ENCODE peak calls at places on chromosomes 2 and 18, in six cellular contexts. D, T, W, K, R and E are unnamed samples.

GRCh38 chr18:79692886-79693285 is 13.3 kb downstream of the CTDP1 start:
- DNase-seq in K (no peak), R (no peak), D (no peak), T (no peak), W (no peak), E (no peak)

GRCh38 chr2:101152195-101153076 is 1.3 kb upstream of the TBC1D8 start:
- DNase-seq in D (peak), R (peak), T (peak), W (peak), K (peak), E (peak)

GRCh38 chr2:159996792-159997546 is 65.4 kb downstream of the PLA2R1 start:
- DNase-seq in D (no peak), T (no peak), K (no peak), R (no peak), W (no peak), E (no peak)

GRCh38 chr2:60839126-60839813 is 42.1 kb upstream of the REL start:
- DNase-seq in K (no peak), T (no peak), R (no peak), W (no peak), D (peak), E (no peak)

GRCh38 chr18:68721681-68722583 is 7.0 kb upstream of the TMX3 start:
- DNase-seq in T (peak), K (no peak), W (no peak), R (no peak), D (peak), E (no peak)

GRCh38 chr2:10646153-10646552 is 43.6 kb downstream of the NOL10 start:
- DNase-seq in R (no peak), K (no peak), W (no peak), T (no peak), D (no peak), E (no peak)

GRCh38 chr2:37600735-37601134 is 70.7 kb downstream of the CDC42EP3 start:
- DNase-seq in R (no peak), T (no peak), W (no peak), D (no peak), K (no peak), E (no peak)

GRCh38 chr2:101297383-101297782 is 11.1 kb downstream of the RNF149 start:
- DNase-seq in T (no peak), W (no peak), K (no peak), D (no peak), R (no peak), E (no peak)

GRCh38 chr2:9278439-9278838 is 71.8 kb downstream of the ASAP2 start:
- DNase-seq in W (no peak), D (no peak), K (no peak), T (no peak), R (no peak), E (no peak)

GRCh38 chr2:6914829-6915228 is 2.4 kb upstream of the RNF144A start:
- DNase-seq in K (no peak), W (no peak), D (no peak), T (no peak), R (no peak), E (no peak)

GRCh38 chr2:1892529-1893250 is 148.4 kb upstream of the PXDN start:
- DNase-seq in W (no peak), T (no peak), R (no peak), K (no peak), D (no peak), E (no peak)

GRCh38 chr2:174802459-174802858 is 38.2 kb upstream of the CHRNA1 start:
- DNase-seq in W (no peak), D (no peak), R (no peak), T (no peak), K (no peak), E (no peak)

DNA sequence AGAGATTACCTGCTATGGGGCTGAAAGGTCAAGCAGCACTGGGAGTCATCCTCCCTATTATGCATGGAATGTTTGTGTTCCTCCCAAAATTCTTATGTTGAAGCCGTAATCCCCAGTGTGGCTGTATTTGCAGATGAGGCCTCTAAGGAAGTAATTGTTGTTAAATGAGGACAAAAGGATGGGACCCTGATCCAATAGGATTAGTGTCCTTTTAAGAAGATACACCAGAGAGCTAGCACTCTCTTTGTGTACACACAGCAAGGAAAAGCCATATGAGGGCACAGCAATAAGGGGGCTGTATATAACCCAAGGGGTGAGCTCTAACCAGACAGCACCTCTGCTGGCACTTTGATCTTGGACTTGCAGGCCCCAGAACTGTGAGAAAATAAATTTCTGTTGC is 18.3 kb downstream of the STAM2 start:
- DNase-seq in K (no peak), W (no peak), D (no peak), R (no peak), T (no peak), E (no peak)
- TF ChIP-seq POLR2A in K (no peak), W (no peak), D (no peak), R (no peak), T (no peak), E (no peak)

GRCh38 chr2:28637648-28638047 is 114.0 kb upstream of the PPP1CB start:
- DNase-seq in K (no peak), D (no peak), T (no peak), W (no peak), R (no peak), E (no peak)

GRCh38 chr2:28633739-28634138 is 117.9 kb upstream of the PPP1CB start:
- DNase-seq in R (no peak), K (no peak), D (no peak), W (no peak), T (no peak), E (no peak)

GRCh38 chr2:28633204-28633603 is 118.4 kb upstream of the PPP1CB start:
- DNase-seq in K (no peak), R (no peak), W (no peak), D (no peak), T (no peak), E (no peak)

GRCh38 chr2:28636491-28636890 is 115.1 kb upstream of the PPP1CB start:
- DNase-seq in D (no peak), T (no peak), K (no peak), W (no peak), R (no peak), E (no peak)

DNA sequence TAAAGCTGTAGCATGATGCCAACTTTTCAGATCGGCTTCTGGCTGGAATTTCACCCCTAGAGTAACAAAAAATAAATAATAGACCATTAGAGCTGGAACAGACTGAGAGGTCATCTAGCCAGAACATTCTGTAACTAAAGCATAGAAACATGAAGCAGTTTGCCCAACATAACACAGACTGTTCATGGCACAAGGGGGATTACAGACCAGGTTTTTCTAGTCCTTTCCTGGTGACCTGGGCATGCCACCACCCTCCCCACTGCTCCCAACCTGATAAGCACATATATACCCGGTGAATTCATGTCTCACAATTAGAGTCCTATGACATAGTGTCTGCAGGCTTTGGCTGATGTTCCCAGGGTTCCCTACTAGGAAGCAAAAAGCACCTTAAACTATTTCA is 116.4 kb upstream of the PPP1CB start:
- DNase-seq in W (no peak), R (no peak), K (peak), D (no peak), T (no peak), E (no peak)
- TF ChIP-seq POLR2A in W (no peak), R (no peak), K (no peak), D (no peak), T (no peak), E (no peak)

GRCh38 chr18:62832282-62832681 is 116.9 kb downstream of the PHLPP1 start:
- DNase-seq in R (no peak), K (no peak), T (no peak), D (no peak), W (no peak), E (no peak)
- TF ChIP-seq POLR2A in R (no peak), K (no peak), T (no peak), D (no peak), W (no peak), E (no peak)

DNA sequence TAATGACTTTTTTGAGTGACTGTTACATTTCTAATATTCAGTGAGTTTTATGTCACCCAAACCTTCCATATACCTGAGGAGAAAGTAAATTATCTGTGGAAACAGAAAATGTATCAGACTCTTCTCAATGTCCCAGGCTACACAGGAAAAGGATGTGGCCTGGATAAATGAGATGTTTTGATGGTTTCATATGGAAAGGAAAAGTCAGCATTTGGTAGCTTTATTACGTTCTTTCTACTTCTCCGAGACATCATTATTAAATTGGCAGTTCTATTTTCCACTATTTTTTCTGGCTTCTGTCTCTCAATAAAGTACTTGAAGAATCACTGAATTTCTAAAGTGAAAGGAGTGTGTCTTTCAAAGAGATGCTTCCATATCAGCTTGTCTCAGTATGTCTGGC is 847.0 kb upstream of the CRIM1 start:
- DNase-seq in T (no peak), K (no peak), W (no peak), D (no peak), R (no peak), E (no peak)
- TF ChIP-seq POLR2A in T (no peak), K (no peak), W (no peak), D (no peak), R (no peak), E (no peak)

DNA sequence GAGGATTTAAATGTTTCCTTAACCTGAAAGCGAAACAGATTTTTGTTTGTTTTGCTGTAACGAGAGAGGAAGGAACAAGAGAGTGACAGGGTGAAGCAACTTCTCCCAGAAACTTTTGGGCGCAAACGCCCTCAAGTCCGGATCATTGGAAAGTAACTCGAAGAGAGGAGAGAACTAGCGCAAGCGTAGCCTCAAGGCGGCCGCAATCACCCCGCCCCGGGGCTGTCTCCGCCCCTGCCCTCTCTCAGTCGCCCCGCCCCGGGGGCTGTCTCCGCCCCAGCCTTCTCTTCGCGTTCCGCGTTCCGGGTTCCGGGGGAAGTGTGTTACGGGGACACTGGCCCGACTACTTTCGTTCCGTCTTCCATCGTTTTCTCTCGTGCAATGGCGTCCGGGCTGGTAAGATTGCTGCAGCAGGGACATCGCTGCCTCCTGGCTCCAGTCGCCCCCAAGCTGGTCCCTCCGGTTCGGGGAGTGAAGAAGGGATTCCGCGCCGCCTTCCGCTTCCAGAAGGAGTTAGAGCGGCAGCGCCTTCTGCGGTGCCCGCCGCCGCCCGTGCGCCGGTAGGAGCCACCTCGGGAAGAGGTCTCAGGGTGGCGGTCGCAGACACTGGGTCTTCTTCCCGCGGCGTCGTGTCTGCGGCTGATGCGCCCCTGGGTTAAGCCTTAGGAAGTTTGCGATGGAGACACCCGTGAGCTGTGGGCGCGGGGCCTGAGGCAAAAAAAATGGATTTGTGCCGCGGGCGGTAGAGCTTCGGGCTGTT is at the start of gene MRPL44:
- DNase-seq in T (peak), R (peak), W (peak), D (peak), K (peak), E (peak)
- TF ChIP-seq POLR2A in T (peak), R (no peak), W (peak), D (peak), K (no peak), E (peak)